ENCODE peak calls at places on chromosomes 3 and 15, in four cellular contexts. J is AG10803, W is IMR-90, G is adrenal gland. X is an unnamed sample.

GRCh38 chr3:71681224-71681668 is 44.0 kb downstream of the EIF4E3 start:
- DNase-seq in J (peak), W (peak), G (peak), X (peak)

GRCh38 chr3:128878556-128879124 is 780 bp upstream of the ACAD9 start:
- DNase-seq in J (peak), W (peak), G (peak), X (peak)

GRCh38 chr15:89007989-89008388 is 80.3 kb upstream of the ABHD2 start:
- DNase-seq in J (no peak), W (no peak), G (no peak), X (no peak)

GRCh38 chr3:188137062-188137461 is 16.9 kb upstream of the LPP start:
- DNase-seq in J (no peak), W (no peak), G (no peak), X (peak)

GRCh38 chr3:189756651-189757078 is 125.5 kb downstream of the TP63 start:
- DNase-seq in J (no peak), W (no peak), G (no peak), X (no peak)

GRCh38 chr15:72379856-72380255 is 4.0 kb upstream of the HEXA start:
- DNase-seq in J (no peak), W (no peak), G (no peak), X (no peak)

GRCh38 chr3:43621406-43621973 is 321 bp downstream of the ANO10 start:
- DNase-seq in J (no peak), W (no peak), G (peak), X (peak)

GRCh38 chr3:71926242-71926560 is 141.3 kb upstream of the PROK2 start:
- DNase-seq in J (peak), W (peak), G (no peak), X (peak)

GRCh38 chr3:119257654-119258410 is 17.2 kb upstream of the B4GALT4 start:
- DNase-seq in J (peak), W (peak), G (no peak), X (peak)

DNA sequence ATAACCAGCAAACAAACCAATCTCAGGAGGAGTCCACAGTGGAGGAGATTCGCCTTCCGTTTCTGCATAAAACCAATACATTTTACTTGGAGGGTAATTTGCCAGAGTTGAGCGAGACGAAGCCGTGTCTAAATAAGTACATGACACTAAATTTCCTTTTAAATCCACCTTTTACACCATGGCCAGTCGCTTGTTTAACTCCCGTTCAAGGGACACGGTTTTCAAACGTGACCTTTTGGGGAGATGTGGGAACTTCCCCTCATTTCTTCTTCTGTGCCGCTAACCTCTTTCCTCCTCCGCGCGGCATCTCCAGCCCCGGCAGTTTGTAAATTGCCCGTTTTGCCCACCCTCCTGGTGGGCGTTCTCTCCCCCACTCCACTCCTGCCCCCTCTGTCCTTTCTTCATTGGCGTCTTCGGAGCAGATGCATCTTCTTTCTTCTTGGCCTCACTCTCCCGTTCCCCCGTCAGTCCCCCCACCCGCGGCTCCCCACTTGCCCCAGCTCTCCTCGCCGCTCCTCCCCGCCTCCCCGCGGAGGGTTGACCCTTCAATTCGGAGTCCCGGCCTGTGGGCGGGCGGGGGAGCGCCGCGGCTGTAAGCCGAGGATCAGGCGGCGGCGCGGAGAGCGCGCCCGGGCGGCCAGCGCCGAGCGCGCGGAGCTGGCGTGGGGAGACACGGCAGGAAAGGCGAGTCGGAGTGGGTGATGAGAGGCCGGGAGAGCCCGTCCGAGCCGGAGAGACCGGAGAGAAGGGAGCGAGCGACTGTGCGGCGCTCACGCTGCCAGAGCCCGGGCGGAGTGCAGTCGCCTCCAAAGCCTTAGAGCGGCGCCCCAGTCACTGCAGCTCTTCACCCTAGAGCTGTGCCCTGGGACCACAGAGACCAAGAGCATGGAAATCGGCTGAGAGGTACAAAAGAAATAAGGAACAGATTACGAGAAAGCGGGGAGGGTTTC is at the start of gene NLGN1:
- DNase-seq in J (peak), W (peak), G (peak), X (peak)
- TF ChIP-seq CTCF in J (peak), W (peak), G (no peak), X (no peak)

GRCh38 chr3:46209053-46209452 is 940 bp upstream of the CCR1 start:
- DNase-seq in J (no peak), W (no peak), G (no peak), X (no peak)

GRCh38 chr3:46203681-46204080 is 4.4 kb downstream of the CCR1 start:
- DNase-seq in J (no peak), W (no peak), G (no peak), X (no peak)

GRCh38 chr3:46208167-46208704 is at the start of gene CCR1:
- DNase-seq in J (peak), W (peak), G (peak), X (peak)

GRCh38 chr3:46205286-46205960 is 2.7 kb downstream of the CCR1 start:
- DNase-seq in J (no peak), W (no peak), G (no peak), X (no peak)

DNA sequence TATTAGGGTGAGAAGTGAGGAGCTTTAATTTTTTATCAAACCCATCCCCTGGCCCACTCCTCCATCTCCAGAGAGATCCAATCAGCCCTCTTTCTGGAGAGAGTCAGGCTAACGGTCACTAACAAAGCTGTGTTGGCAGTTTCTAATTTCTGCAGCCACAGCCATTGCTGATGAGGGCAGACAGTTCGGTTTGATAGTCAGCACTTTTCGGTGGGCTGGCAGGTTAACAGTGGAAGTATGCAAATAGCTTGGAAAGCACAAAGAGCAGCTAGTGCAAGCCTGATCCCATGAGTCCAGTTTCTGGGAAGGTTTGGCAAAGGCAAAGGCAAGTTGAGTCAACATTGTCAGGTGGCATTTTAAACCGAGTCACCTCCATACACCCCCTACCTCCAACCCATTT is 1.8 kb downstream of the CCR1 start:
- DNase-seq in J (no peak), W (no peak), G (no peak), X (no peak)
- H3K4me3 ChIP-seq in J (no peak), W (no peak), G (peak), X (no peak)

DNA sequence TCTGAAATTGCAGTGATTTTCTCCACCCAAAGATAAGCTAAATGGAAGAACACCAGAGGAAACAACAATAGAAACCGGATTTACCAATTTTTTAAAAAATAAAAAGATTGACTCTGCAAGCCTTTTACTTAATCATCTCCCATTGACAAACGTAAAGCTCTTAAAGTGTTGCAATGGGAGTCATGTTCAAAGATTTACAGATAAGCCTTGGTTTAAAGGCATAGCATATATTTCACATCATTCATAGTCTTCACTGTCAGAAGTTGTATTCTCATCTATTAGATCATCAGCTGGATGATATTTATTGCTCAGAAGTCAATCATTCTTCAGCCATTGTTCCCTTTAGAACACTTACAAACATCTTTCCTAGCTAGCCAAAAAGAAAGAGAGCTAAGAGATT is 397.6 kb downstream of the GBE1 start:
- DNase-seq in J (no peak), W (no peak), G (no peak), X (no peak)
- TF ChIP-seq CTCF in J (no peak), W (no peak), G (no peak), X (no peak)

GRCh38 chr3:50321844-50322385 is 630 bp downstream of the HYAL2 start:
- DNase-seq in J (no peak), W (no peak), G (no peak), X (no peak)
- H3K4me3 ChIP-seq in J (peak), W (peak), G (peak), X (peak)

DNA sequence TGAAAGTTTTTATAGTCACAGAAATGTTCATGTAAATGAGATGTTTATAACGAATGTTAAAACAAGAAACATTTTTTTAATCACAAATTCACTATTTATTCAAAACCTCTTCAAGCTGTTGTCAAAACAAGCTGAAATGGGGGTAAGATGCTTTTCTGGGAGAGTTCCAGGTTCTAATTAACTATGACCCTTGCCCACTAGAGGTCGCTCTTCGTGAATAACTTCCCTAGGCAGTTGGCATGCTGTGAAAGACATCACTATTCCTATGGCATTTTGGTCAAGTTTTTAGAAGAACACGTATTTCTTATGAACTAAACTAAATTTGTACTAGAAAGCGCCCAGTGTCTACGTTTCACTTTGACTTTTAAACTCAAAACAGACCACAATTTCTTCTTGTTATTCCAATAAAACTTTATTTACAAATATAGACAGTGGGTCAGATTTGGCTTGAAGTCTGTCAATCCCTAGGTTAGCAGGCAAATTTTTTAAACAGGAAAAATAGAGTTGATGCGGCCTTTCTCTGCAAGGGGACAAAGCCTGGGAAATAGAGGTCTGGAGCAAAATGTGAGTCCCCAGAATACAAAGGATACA is 62.8 kb upstream of the CMTM8 start:
- DNase-seq in J (peak), W (peak), G (peak), X (peak)
- TF ChIP-seq CTCF in J (peak), W (peak), G (peak), X (peak)

GRCh38 chr3:15797600-15798303 is at the start of gene ANKRD28:
- DNase-seq in J (peak), W (peak), G (no peak), X (peak)
- H3K4me3 ChIP-seq in J (peak), W (peak), G (peak), X (peak)

GRCh38 chr15:40595219-40595618 is 1.2 kb downstream of the KNL1 start:
- DNase-seq in J (no peak), W (no peak), G (no peak), X (no peak)

GRCh38 chr15:40593588-40594428 is at the start of gene KNL1:
- DNase-seq in J (peak), W (peak), G (peak), X (peak)

GRCh38 chr15:40593130-40593529 is 919 bp upstream of the KNL1 start:
- DNase-seq in J (no peak), W (no peak), G (no peak), X (no peak)

GRCh38 chr15:40595773-40596172 is 1.7 kb downstream of the KNL1 start:
- DNase-seq in J (no peak), W (no peak), G (no peak), X (peak)

GRCh38 chr15:40594429-40594836 is 384 bp downstream of the KNL1 start:
- DNase-seq in J (peak), W (peak), G (peak), X (peak)
- TF ChIP-seq CTCF in J (peak), W (no peak), G (peak), X (no peak)

X was measured in fibroblast of villous mesenchyme.